ENCODE peak calls at places on chromosomes 12 and 14, in five cellular contexts. Z is brain microvascular endothelial cell, X is endodermal cell, Y is lung, M is H9. Q is an unnamed sample. For H3K27me3, the result is how much of the 10 kb centered on the place peaks cover.

GRCh38 chr12:63423839-63424238 is 244.5 kb downstream of the DPY19L2 start:
- DNase-seq in X (no peak), M (no peak), Z (no peak), Y (no peak), Q (no peak)

GRCh38 chr12:95790025-95790911 is at the start of gene NTN4:
- DNase-seq in Z (peak), M (peak), Y (peak), X (peak), Q (no peak)

GRCh38 chr12:42255221-42255874 is 17.3 kb upstream of the YAF2 start:
- DNase-seq in Z (no peak), X (no peak), M (no peak), Y (no peak), Q (no peak)

GRCh38 chr14:34425095-34425851 is 36.8 kb downstream of the SPTSSA start:
- DNase-seq in Z (no peak), M (no peak), Y (no peak), X (no peak), Q (no peak)

GRCh38 chr12:89261210-89261609 is 91.1 kb downstream of the DUSP6 start:
- DNase-seq in Z (no peak), X (no peak), Y (no peak), M (no peak), Q (no peak)

GRCh38 chr12:110156766-110157165 is 32.6 kb downstream of the IFT81 start:
- DNase-seq in M (no peak), X (no peak), Y (no peak), Z (no peak), Q (no peak)

GRCh38 chr12:6097384-6097783 is 27.1 kb downstream of the VWF start:
- DNase-seq in Z (peak), X (peak), Y (no peak), M (no peak), Q (peak)

GRCh38 chr12:97912943-97913342 is 450.3 kb downstream of the RMST start:
- DNase-seq in Z (no peak), X (no peak), M (no peak), Y (no peak), Q (peak)

GRCh38 chr12:45623221-45623620 is 106.3 kb upstream of the ARID2 start:
- DNase-seq in X (no peak), Y (no peak), Z (no peak), M (no peak), Q (no peak)

GRCh38 chr12:39697108-39697507 is 77.5 kb upstream of the ABCD2 start:
- DNase-seq in M (no peak), Y (no peak), Z (no peak), X (no peak), Q (no peak)

GRCh38 chr12:49507139-49507538 is 31.7 kb upstream of the KCNH3 start:
- DNase-seq in X (no peak), M (no peak), Y (no peak), Z (peak), Q (peak)

GRCh38 chr12:13181375-13182070 is 15.0 kb upstream of the EMP1 start:
- DNase-seq in Z (no peak), X (peak), Y (peak), M (peak), Q (no peak)

GRCh38 chr12:8108808-8109398 is 14.5 kb upstream of the CLEC4A start:
- DNase-seq in X (peak), Z (peak), M (peak), Y (peak), Q (peak)

GRCh38 chr12:4217091-4217490 is 56.5 kb upstream of the CCND2 start:
- DNase-seq in Z (no peak), Y (no peak), M (no peak), X (no peak), Q (no peak)

GRCh38 chr12:68673788-68674187 is 13.0 kb upstream of the NUP107 start:
- DNase-seq in Y (no peak), Z (no peak), M (no peak), X (no peak), Q (no peak)

GRCh38 chr14:98953544-98954346 is 318.3 kb downstream of the BCL11B start:
- DNase-seq in Y (peak), M (peak), Z (no peak), X (peak), Q (peak)

GRCh38 chr12:65184176-65184857 is 14.9 kb downstream of the LEMD3 start:
- DNase-seq in M (no peak), Z (no peak), X (no peak), Y (no peak), Q (no peak)

GRCh38 chr12:46682148-46682547 is 143.6 kb downstream of the SLC38A4 start:
- DNase-seq in Z (no peak), Y (no peak), M (no peak), X (no peak), Q (no peak)

GRCh38 chr12:4604684-4605193 is 42.7 kb downstream of the DYRK4 start:
- DNase-seq in Z (peak), X (peak), M (peak), Y (peak), Q (peak)

GRCh38 chr12:89166525-89166934 is 185.8 kb downstream of the DUSP6 start:
- DNase-seq in M (no peak), X (no peak), Z (peak), Y (no peak), Q (no peak)

GRCh38 chr12:46537387-46537959 is 164.9 kb upstream of the SLC38A2 start:
- DNase-seq in M (no peak), Y (no peak), X (no peak), Z (no peak), Q (no peak)

GRCh38 chr12:60269611-60270269 is 673.9 kb downstream of the SLC16A7 start:
- DNase-seq in Y (no peak), M (no peak), X (no peak), Z (no peak), Q (no peak)

GRCh38 chr14:97833291-97833690 is 1036.1 kb downstream of the VRK1 start:
- DNase-seq in Z (no peak), M (no peak), Y (no peak), X (no peak), Q (no peak)

GRCh38 chr14:95464524-95464923 is 51.9 kb downstream of the SYNE3 start:
- DNase-seq in Z (no peak), M (no peak), Y (no peak), X (no peak), Q (no peak)

GRCh38 chr12:13198921-13199320 is 2.4 kb downstream of the EMP1 start:
- DNase-seq in Y (no peak), X (no peak), Z (no peak), M (no peak), Q (no peak)

GRCh38 chr14:91114079-91115065 is 499 bp downstream of the DGLUCY start:
- DNase-seq in Y (peak), Z (peak), M (peak), X (peak), Q (peak)

GRCh38 chr12:3263939-3264699 is 186.9 kb downstream of the TSPAN9 start:
- DNase-seq in X (no peak), Z (no peak), Y (no peak), M (no peak), Q (no peak)

GRCh38 chr12:21992823-21993222 is 51.6 kb upstream of the ABCC9 start:
- DNase-seq in Z (no peak), M (no peak), X (no peak), Y (no peak), Q (no peak)

GRCh38 chr14:30966415-30967363 is 58.8 kb upstream of the AP4S1 start:
- DNase-seq in M (no peak), X (no peak), Z (peak), Y (no peak), Q (peak)

GRCh38 chr12:12007001-12007712 is 63.6 kb upstream of the BCL2L14 start:
- DNase-seq in X (peak), M (no peak), Z (peak), Y (no peak), Q (no peak)

GRCh38 chr14:70188608-70189540 is at the start of gene SLC8A3:
- DNase-seq in M (peak), Z (peak), Y (no peak), X (peak), Q (peak)

GRCh38 chr14:22796087-22796707 is 19.0 kb downstream of the SLC7A7 start:
- DNase-seq in Z (no peak), X (no peak), M (no peak), Y (no peak), Q (no peak)

GRCh38 chr14:63896278-63896720 is 43.5 kb downstream of the SYNE2 start:
- DNase-seq in Z (peak), M (no peak), Y (peak), X (no peak), Q (no peak)

GRCh38 chr14:41605550-41606248 is 977 bp upstream of the LRFN5 start:
- DNase-seq in Z (no peak), Y (no peak), X (peak), M (peak), Q (no peak)

GRCh38 chr12:57896437-57897201 is 44.7 kb upstream of the ATP23 start:
- DNase-seq in X (peak), Y (peak), Z (peak), M (peak), Q (no peak)

DNA sequence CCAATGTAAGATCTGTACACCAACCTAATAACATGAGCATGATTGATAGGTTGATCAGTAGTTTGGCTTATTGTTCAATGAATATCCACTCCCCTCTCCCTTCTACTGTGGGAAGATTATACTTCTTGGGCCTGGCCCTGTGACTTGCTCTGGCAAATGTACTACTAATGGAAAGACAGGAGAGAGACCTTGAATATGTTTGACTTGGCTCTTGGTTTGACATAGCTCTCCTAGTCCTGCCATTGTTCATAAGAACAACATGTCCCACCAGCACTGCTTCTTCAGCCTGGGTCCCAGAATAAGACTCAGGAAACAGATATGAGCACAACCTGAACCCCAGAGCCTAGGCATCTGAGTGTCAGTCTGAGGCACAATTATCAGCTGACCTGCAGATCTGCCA is 112.8 kb upstream of the RESF1 start:
- DNase-seq in Y (no peak), X (no peak), M (no peak), Z (no peak), Q (no peak)
- H3K27me3 ChIP-seq in Y (under half), X (under half), M (under half), Z (under half), Q (under half)

GRCh38 chr14:76867536-76868452 is 41.6 kb downstream of the LRRC74A start:
- DNase-seq in Y (peak), M (no peak), X (no peak), Z (no peak), Q (no peak)

GRCh38 chr14:76870146-76870545 is 43.9 kb downstream of the LRRC74A start:
- DNase-seq in Y (no peak), M (peak), X (peak), Z (no peak), Q (no peak)

GRCh38 chr14:76872796-76873432 is 46.7 kb downstream of the LRRC74A start:
- DNase-seq in Y (peak), Z (peak), M (peak), X (peak), Q (no peak)

GRCh38 chr14:76866469-76866868 is 40.3 kb downstream of the LRRC74A start:
- DNase-seq in M (no peak), Y (no peak), Z (no peak), X (no peak), Q (no peak)

DNA sequence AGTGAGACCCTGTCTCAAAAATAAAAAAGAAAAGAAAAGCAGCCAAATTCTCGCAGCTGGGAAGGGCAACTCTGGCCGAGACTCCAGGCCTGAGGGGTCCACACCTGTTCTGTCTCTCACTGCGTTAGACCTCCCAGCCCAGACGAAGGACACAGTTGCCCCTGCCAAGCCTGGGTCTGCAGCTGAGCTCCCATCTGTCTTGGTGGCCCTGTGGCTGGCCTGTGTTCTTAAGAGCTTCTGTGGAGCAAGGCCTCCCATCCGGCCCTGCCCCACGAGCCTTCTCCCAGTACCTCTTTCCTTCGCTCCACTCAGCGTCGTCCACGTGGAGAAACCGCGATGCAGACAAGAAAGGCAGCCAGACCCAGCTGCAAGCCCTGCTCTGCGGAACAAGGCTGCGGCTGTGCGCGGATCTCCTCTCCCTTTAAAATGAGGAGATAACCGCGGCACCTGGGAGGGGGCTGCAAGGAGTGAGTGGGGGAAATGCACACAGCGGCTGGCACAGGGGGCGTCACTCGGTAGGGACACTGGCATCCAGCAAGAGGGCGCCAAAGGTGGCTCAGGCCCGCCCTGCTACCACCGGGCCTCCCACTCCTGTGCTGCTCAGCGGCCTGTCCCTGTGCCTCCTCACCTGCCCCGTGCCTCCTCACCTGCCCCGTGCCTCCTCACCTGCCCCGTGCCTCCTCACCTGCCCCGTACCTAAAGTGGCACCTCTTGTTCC is 42.4 kb downstream of the LRRC74A start:
- DNase-seq in Y (no peak), X (no peak), Z (no peak), M (peak), Q (no peak)
- H3K27me3 ChIP-seq in Y (under half), X (under half), Z (under half), M (under half), Q (under half)

GRCh38 chr12:27974735-27975221 is 2.2 kb upstream of the PTHLH start:
- DNase-seq in M (peak), X (peak), Z (no peak), Y (no peak), Q (no peak)

GRCh38 chr12:27975222-27976136 is 2.9 kb upstream of the PTHLH start:
- DNase-seq in Y (no peak), M (peak), Z (peak), X (peak), Q (peak)

GRCh38 chr12:27972721-27973120 is at the start of gene PTHLH:
- DNase-seq in Y (no peak), M (no peak), Z (no peak), X (no peak), Q (no peak)

GRCh38 chr12:27971606-27972005 is 927 bp downstream of the PTHLH start:
- DNase-seq in M (no peak), Y (no peak), X (no peak), Z (no peak), Q (no peak)

GRCh38 chr12:27973487-27973890 is 956 bp upstream of the PTHLH start:
- DNase-seq in Z (no peak), M (no peak), Y (no peak), X (no peak), Q (peak)
- H3K27me3 ChIP-seq in Z (under half), M (half or more), Y (under half), X (half or more), Q (under half)

GRCh38 chr12:54145844-54146243 is 42.9 kb downstream of the SMUG1 start:
- DNase-seq in M (no peak), Z (no peak), X (no peak), Y (no peak), Q (no peak)

GRCh38 chr12:54144738-54145137 is 44.0 kb downstream of the SMUG1 start:
- DNase-seq in Y (no peak), M (no peak), X (no peak), Z (no peak), Q (no peak)

GRCh38 chr12:54147606-54148005 is 41.2 kb downstream of the SMUG1 start:
- DNase-seq in M (no peak), X (no peak), Z (no peak), Y (no peak), Q (no peak)

GRCh38 chr12:54147186-54147585 is 41.6 kb downstream of the SMUG1 start:
- DNase-seq in X (no peak), M (no peak), Y (no peak), Z (no peak), Q (no peak)

DNA sequence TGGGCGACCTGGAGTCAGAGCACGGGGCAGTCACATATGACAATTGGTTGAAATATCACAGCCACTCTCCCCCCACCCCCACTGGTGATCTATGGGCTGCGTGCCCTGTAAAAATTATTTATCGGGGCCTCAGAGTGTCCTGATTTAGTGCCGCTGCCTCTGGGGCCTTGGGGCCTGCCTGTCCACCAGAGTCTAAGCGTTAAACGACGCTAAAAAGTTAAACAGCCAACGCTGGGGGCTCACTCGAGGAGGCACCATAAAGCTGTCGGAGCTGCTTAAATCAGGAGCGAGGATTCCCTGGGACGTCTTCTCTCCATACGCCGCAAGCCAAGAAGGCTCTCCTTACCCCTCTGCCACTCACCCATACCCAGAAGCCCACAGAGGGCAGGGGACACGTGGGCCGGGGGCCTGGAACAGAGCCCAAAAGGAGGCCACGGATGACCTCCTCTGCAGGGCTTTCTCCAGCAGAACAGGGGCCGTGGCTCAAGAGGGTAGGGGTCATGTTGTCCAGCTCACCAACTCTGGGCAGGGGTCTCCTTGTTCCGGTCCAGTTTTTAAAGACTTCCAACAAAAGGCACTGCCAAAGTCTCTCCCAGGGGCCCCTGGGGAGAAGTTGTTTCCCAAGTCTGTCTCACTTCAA is 42.2 kb downstream of the SMUG1 start:
- DNase-seq in Y (no peak), M (no peak), X (no peak), Z (no peak), Q (no peak)
- H3K27me3 ChIP-seq in Y (under half), M (under half), X (half or more), Z (under half), Q (under half)

DNA sequence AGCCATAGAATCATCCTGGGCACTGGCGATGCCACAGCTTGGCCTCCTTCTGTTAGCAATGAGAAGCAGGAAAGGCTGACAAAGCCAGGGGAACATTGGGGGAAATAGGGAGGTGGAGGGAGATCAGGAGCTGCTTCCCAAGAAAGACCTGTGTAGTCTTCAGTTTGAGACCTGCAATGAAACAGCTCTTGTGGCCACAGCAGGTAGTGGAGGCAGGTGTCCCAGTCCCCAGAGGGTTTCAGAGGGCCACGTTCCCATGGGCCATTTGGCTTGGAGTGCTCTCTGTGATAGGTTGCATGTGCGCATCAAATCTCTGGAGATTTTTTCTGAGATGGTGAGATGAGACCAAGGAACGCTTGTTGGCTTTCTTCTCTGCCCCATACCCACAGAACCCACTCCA is 14.4 kb upstream of the OR6S1 start:
- DNase-seq in M (no peak), Y (no peak), X (peak), Z (no peak), Q (no peak)
- H3K27me3 ChIP-seq in M (under half), Y (under half), X (under half), Z (under half), Q (under half)

Q was measured in foreskin keratinocyte.